ENCODE peak calls at places on chromosomes 13 and 19, in five cellular contexts. R is IMR-90; W is fibroblast of lung; E is breast epithelium; D is CD8-positive, alpha-beta T cell. T is an unnamed sample.

GRCh38 chr19:3743486-3743885 is 18.0 kb downstream of the APBA3 start:
- DNase-seq in E (no peak), R (no peak), D (no peak), W (no peak), T (no peak)

GRCh38 chr13:29743229-29743786 is 107.1 kb downstream of the UBL3 start:
- DNase-seq in W (peak; percentile 57), R (peak; percentile 79), E (peak; percentile 52), D (no peak), T (peak; percentile 69)

GRCh38 chr19:14514215-14514871 is 3.9 kb downstream of the DNAJB1 start:
- DNase-seq in W (no peak), D (no peak), E (no peak), R (no peak), T (no peak)

GRCh38 chr19:38425810-38426466 is at the start of gene RASGRP4:
- DNase-seq in E (no peak), R (no peak), W (no peak), D (peak; percentile 63), T (no peak)

GRCh38 chr13:101655435-101655834 is 203.0 kb downstream of the ITGBL1 start:
- DNase-seq in R (no peak), W (no peak), E (no peak), D (no peak), T (no peak)

GRCh38 chr19:55080915-55081772 is 5.5 kb downstream of the EPS8L1 start:
- DNase-seq in D (peak; percentile 82), W (peak; percentile 53), E (peak; percentile 74), R (peak; percentile 44), T (no peak)

GRCh38 chr13:101977475-101977874 is 424.4 kb downstream of the FGF14 start:
- DNase-seq in D (no peak), W (no peak), R (no peak), E (no peak), T (no peak)

GRCh38 chr19:49767380-49767779 is 579 bp downstream of the AP2A1 start:
- DNase-seq in W (no peak), D (no peak), E (no peak), R (no peak), T (no peak)

GRCh38 chr13:62684359-62684758 is 1268.7 kb upstream of the PCDH20 start:
- DNase-seq in R (no peak), W (no peak), E (no peak), D (no peak), T (no peak)

GRCh38 chr13:97659602-97660001 is 225.6 kb downstream of the RAP2A start:
- DNase-seq in W (peak; percentile 47), R (peak; percentile 21), E (no peak), D (no peak), T (no peak)

GRCh38 chr13:72853000-72853399 is 71.1 kb downstream of the PIBF1 start:
- DNase-seq in R (peak; percentile 10), D (no peak), W (no peak), E (no peak), T (no peak)

GRCh38 chr13:113322890-113323651 is 26.0 kb downstream of the LAMP1 start:
- DNase-seq in W (no peak), E (no peak), D (no peak), R (no peak), T (no peak)

GRCh38 chr13:98350746-98351330 is 173.8 kb upstream of the RNF113B start:
- DNase-seq in W (no peak), D (no peak), R (no peak), E (no peak), T (no peak)

GRCh38 chr19:34141036-34141435 is 31.3 kb upstream of the LSM14A start:
- DNase-seq in W (no peak), R (no peak), D (no peak), E (no peak), T (no peak)

GRCh38 chr19:53958168-53958571 is 4.6 kb upstream of the CACNG8 start:
- DNase-seq in W (no peak), E (no peak), R (no peak), D (no peak), T (no peak)

GRCh38 chr19:38417544-38418506 is 8.2 kb downstream of the RASGRP4 start:
- DNase-seq in D (peak; percentile 35), W (peak; percentile 11), R (no peak), E (no peak), T (no peak)

GRCh38 chr19:44435441-44435840 is 12.8 kb downstream of the ZNF229 start:
- DNase-seq in D (no peak), R (no peak), E (no peak), W (no peak), T (no peak)

GRCh38 chr13:29594310-29594709 is 1.2 kb downstream of the SLC7A1 start:
- DNase-seq in R (peak; percentile 91), E (no peak), W (peak; percentile 78), D (peak; percentile 36), T (no peak)

GRCh38 chr19:52099497-52100138 is 4.1 kb upstream of the ZNF841 start:
- DNase-seq in R (no peak), E (no peak), D (no peak), W (peak; percentile 24), T (no peak)

GRCh38 chr19:480016-480855 is 16.1 kb upstream of the MADCAM1 start:
- DNase-seq in D (peak; percentile 53), R (no peak), E (peak; percentile 83), W (peak; percentile 42), T (peak; percentile 77)

GRCh38 chr13:40026174-40026585 is 370.7 kb downstream of the COG6 start:
- DNase-seq in D (no peak), R (peak; percentile 11), E (no peak), W (no peak), T (no peak)

GRCh38 chr19:11198175-11198534 is 810 bp upstream of the KANK2 start:
- DNase-seq in R (no peak), E (no peak), W (no peak), D (no peak), T (no peak)
- H3K4me3 ChIP-seq in R (peak overlapping the region; percentile 12), E (peak overlapping the region; percentile 93), W (peak overlapping the region; percentile 94), D (no peak overlapping the region), T (peak overlapping the region; percentile 98)

GRCh38 chr19:47104678-47105077 is 8.9 kb downstream of the ZC3H4 start:
- DNase-seq in E (no peak), D (no peak), W (no peak), R (no peak), T (no peak)
- TF ChIP-seq CTCF in E (no peak), D (no peak), W (no peak), R (no peak), T (no peak)

GRCh38 chr19:18226956-18227780 is 930 bp upstream of the PDE4C start:
- DNase-seq in R (no peak), W (no peak), D (no peak), E (no peak), T (no peak)
- H3K27me3 ChIP-seq in R (peaks cover 16% of the 10 kb centered on the region), W (peaks cover 7% of the 10 kb centered on the region), D (peaks cover 51% of the 10 kb centered on the region), E (peaks cover 8% of the 10 kb centered on the region), T (no peaks in the 10 kb centered on the region)

DNA sequence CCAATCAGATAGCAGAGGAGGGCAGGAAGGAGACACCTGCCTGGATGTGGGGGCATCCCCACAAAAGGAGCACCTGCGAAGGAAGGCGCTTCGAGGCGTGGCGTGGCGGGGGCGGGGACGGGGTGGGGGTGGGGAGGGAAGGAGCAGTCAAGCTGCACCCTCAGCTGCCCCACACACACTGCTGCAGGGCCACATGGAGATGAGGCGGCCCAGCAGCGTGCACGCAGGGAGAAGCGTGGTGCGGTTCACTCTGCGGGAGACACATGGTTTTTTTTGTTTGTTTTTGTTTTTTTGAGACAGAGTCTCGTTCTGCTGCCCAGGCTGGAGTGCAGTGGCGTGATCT is 21.4 kb downstream of the ANKRD27 start:
- DNase-seq in R (no peak), D (no peak), W (no peak), E (no peak), T (no peak)
- H3K4me3 ChIP-seq in R (no peak overlapping the region), D (no peak overlapping the region), W (no peak overlapping the region), E (no peak overlapping the region), T (no peak overlapping the region)

DNA sequence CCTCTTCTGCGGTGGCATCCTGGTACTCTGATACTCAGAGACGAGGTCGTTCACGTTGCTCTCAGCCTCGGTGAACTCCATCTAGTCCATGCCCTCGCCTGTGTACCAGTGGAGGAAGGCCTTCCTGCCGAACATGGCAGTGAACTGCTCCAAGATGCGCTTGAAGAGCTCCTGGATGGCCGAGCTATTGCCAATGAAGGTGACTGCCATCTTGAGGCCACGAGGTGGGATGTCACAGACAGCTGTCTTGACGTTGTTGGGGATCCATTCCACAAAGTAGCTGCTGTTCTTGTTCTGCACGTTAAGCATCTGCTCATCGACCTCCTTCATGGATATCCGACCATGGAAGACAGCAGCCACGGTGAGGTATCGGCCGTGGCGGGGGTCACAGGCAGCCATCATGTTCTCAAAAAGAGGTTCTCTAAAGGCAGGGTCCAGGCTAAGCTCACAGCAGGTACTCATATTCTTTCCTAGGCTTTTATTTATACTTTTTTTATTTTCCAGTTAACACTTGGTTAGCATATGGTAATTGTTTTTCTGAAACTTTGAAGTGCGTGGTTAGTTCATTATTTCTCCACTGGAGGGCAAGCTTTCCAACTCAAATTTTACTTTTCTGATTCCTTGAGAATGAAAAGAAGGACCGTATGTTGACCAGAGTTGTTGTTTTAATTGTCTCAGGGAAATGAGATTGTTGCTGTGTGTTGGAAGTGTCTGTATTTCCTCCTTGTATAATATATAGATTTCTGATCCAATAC is 72.4 kb upstream of the RGCC start:
- DNase-seq in R (peak; percentile 15), W (peak; percentile 36), E (no peak), D (no peak), T (no peak)
- TF ChIP-seq CTCF in R (peak; percentile 47), W (no peak), E (no peak), D (peak; percentile 19), T (peak; percentile 22)

GRCh38 chr19:1492474-1493006 is 1.6 kb downstream of the REEP6 start:
- DNase-seq in E (no peak), R (no peak), D (no peak), W (no peak), T (no peak)

GRCh38 chr19:1491849-1492170 is 829 bp downstream of the REEP6 start:
- DNase-seq in R (no peak), E (no peak), W (no peak), D (no peak), T (no peak)

GRCh38 chr19:1490020-1490310 is 185 bp downstream of the PCSK4 start:
- DNase-seq in D (no peak), R (no peak), W (no peak), E (no peak), T (no peak)

GRCh38 chr19:1490311-1491113 is at the start of gene PCSK4:
- DNase-seq in D (peak; percentile 95), R (peak; percentile 98), W (peak; percentile 99), E (peak; percentile 100), T (peak; percentile 98)

GRCh38 chr19:1491114-1491848 is at the start of gene REEP6:
- DNase-seq in R (no peak), E (no peak), W (no peak), D (no peak), T (no peak)
- H3K27me3 ChIP-seq in R (peaks cover 10% of the 10 kb centered on the region), E (peaks cover 2% of the 10 kb centered on the region), W (peaks cover 13% of the 10 kb centered on the region), D (no peaks in the 10 kb centered on the region), T (peaks cover 29% of the 10 kb centered on the region)

GRCh38 chr13:24254151-24254810 is 55.1 kb upstream of the C1QTNF9 start:
- DNase-seq in R (no peak), D (peak; percentile 83), W (peak; percentile 55), E (no peak), T (no peak)
- H3K4me3 ChIP-seq in R (no peak overlapping the region), D (peak overlapping the region; percentile 73), W (no peak overlapping the region), E (peak overlapping the region; percentile 32), T (no peak overlapping the region)

T was measured in tibial artery.